ENCODE peak calls at places on chromosomes 11 and 22, in four cellular contexts. R is testis, S is HFF-Myc, G is psoas muscle. N is an unnamed sample.

GRCh38 chr22:46614070-46614931 is 5.9 kb upstream of the GRAMD4 start:
- DNase-seq in G (no peak), R (no peak), S (no peak), N (no peak)

GRCh38 chr11:45894555-45895247 is 9.2 kb downstream of the MAPK8IP1 start:
- DNase-seq in G (peak; percentile 20), S (no peak), R (no peak), N (no peak)

GRCh38 chr22:41352058-41352457 is 29.7 kb upstream of the TEF start:
- DNase-seq in R (no peak), S (no peak), G (no peak), N (no peak)

GRCh38 chr11:97451441-97451840 is 1061.6 kb downstream of the JRKL start:
- DNase-seq in S (no peak), G (no peak), R (no peak), N (no peak)

GRCh38 chr22:19438286-19438685 is 5.9 kb downstream of the MRPL40 start:
- DNase-seq in G (no peak), S (no peak), R (no peak), N (no peak)

GRCh38 chr11:27571151-27571840 is 64.7 kb upstream of the LIN7C start:
- DNase-seq in R (no peak), S (peak; percentile 43), G (no peak), N (no peak)

GRCh38 chr11:15690326-15690725 is 575.6 kb downstream of the INSC start:
- DNase-seq in G (no peak), S (no peak), R (no peak), N (no peak)

GRCh38 chr22:19579113-19579811 is 55.1 kb upstream of the CLDN5 start:
- DNase-seq in R (no peak), G (no peak), S (no peak), N (no peak)

GRCh38 chr11:123478352-123478986 is 48.4 kb downstream of the GRAMD1B start:
- DNase-seq in R (peak; percentile 60), G (peak; percentile 67), S (peak; percentile 71), N (no peak)

GRCh38 chr11:117616979-117617378 is 180.0 kb downstream of the DSCAML1 start:
- DNase-seq in G (no peak), S (no peak), R (no peak), N (no peak)

GRCh38 chr22:23984430-23984829 is 4.5 kb downstream of the GSTT2 start:
- DNase-seq in S (peak; percentile 21), G (peak; percentile 42), R (no peak), N (no peak)

GRCh38 chr22:37802310-37803194 is 5.2 kb upstream of the GCAT start:
- DNase-seq in R (peak; percentile 78), S (no peak), G (peak; percentile 78), N (no peak)

GRCh38 chr11:67583319-67584204 is at the start of gene GSTP1:
- DNase-seq in G (peak; percentile 97), S (peak; percentile 58), R (peak; percentile 94), N (peak; percentile 97)

GRCh38 chr11:86637976-86638375 is 34.4 kb downstream of the ME3 start:
- DNase-seq in S (no peak), G (no peak), R (no peak), N (no peak)

GRCh38 chr11:89495951-89496350 is 4.8 kb upstream of the NOX4 start:
- DNase-seq in G (peak; percentile 57), R (no peak), S (peak; percentile 43), N (no peak)

GRCh38 chr11:84316866-84317560 is 1030.8 kb upstream of the CCDC90B start:
- DNase-seq in G (no peak), S (no peak), R (peak; percentile 21), N (no peak)

GRCh38 chr11:69257134-69257533 is 36.8 kb upstream of the MYEOV start:
- DNase-seq in S (no peak), G (no peak), R (no peak), N (no peak)

GRCh38 chr11:43397251-43397650 is 38.5 kb downstream of the TTC17 start:
- DNase-seq in S (no peak), R (no peak), G (no peak), N (no peak)

GRCh38 chr22:45932066-45932465 is 44.9 kb downstream of the WNT7B start:
- DNase-seq in S (no peak), G (no peak), R (no peak), N (no peak)

GRCh38 chr22:29442976-29443375 is 4.6 kb downstream of the RFPL1 start:
- DNase-seq in R (no peak), G (no peak), S (no peak), N (no peak)

GRCh38 chr22:23305321-23305910 is 125.1 kb downstream of the BCR start:
- DNase-seq in G (no peak), R (peak; percentile 26), S (no peak), N (no peak)

GRCh38 chr22:41668971-41669911 is 19.4 kb downstream of the SNU13 start:
- DNase-seq in R (no peak), S (no peak), G (no peak), N (no peak)

GRCh38 chr22:47778160-47778658 is 1015.8 kb downstream of the TBC1D22A start:
- DNase-seq in G (no peak), R (no peak), S (no peak), N (no peak)
- TF ChIP-seq CTCF in G (no peak), R (no peak), S (no peak), N (no peak)

DNA sequence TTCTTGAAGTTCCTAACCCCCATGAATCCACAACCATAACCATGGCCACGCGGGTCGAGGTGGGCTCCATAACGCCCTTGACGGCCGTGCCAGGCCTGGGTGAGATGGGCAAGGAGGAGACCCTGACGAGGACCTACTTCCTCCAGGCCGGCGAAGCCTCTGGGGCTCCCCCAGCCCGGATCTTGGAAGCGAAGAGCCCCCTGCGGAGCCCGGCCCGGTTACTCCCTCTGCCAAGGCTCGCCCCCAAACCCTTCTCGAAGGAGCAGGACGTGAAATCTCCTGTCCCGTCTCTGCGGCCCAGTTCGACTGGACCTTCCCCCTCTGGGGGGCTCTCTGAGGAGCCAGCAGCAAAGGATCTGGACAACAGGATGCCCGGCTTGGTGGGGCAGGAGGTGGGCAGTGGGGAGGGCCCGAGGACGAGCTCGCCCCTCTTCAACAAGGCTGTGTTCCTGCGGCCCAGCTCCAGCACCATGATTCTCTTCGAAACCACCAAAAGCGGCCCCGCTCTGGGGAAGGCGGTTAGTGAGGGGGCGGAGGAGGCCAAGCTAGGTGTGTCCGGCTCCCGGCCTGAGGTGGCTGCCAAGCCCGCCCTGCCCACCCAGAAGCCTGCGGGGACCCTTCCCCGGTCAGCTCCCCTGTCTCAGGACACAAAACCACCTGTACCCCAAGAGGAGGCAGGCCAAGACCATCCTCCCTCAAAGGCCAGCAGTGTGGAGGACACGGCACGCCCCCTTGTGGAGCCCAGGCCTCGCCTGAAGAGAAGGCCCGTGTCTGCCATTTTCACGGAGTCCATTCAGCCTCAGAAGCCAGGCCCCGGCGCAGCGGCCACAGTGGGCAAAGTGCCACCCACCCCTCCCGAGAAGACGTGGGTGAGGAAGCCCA is 75.7 kb downstream of the KIAA1671 start:
- DNase-seq in S (no peak), G (peak; percentile 58), R (peak; percentile 63), N (no peak)
- TF ChIP-seq CTCF in S (peak; percentile 17), G (peak; percentile 23), R (peak; percentile 18), N (peak; percentile 53)

DNA sequence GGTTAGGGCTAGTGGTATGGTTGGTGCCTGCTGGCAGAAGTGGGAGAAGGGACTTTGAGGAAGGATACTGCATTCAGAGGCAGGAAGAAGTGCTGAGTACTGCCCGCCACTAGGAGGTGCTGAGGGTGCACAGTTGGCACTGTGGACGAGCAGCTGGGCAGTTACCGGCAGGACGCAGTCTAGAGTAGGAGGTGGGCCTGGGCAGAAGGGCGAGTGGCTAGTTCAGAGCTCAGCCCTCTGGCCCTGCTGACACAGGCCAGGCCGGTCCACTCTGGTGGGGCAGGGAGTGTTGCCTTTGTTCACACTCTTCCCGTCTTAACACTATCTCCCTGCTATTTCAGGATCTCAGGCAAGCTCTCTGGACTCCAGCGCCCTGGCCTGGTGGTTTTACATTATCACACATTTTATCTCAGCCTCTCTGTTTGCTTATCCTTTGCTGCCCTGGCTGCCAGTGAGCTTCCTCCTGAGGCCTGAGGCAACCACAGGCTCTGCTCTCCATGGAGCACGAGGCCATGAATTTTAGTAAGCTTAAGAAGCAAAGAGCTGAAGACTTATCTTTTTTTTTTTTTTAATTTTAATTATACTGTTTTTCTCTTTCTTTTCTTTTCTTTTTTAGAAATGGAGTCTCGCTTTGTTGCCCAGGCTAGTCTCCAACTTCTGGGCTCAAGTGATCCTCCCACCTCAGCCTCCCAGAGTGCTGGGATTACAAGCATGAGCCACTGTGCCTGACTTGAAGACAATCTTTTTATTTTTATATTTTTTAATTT is 26.9 kb downstream of the SNAP29 start:
- DNase-seq in R (peak; percentile 86), G (peak; percentile 88), S (peak; percentile 45), N (peak; percentile 90)
- TF ChIP-seq CTCF in R (peak; percentile 78), G (peak; percentile 84), S (peak; percentile 94), N (peak; percentile 90)

DNA sequence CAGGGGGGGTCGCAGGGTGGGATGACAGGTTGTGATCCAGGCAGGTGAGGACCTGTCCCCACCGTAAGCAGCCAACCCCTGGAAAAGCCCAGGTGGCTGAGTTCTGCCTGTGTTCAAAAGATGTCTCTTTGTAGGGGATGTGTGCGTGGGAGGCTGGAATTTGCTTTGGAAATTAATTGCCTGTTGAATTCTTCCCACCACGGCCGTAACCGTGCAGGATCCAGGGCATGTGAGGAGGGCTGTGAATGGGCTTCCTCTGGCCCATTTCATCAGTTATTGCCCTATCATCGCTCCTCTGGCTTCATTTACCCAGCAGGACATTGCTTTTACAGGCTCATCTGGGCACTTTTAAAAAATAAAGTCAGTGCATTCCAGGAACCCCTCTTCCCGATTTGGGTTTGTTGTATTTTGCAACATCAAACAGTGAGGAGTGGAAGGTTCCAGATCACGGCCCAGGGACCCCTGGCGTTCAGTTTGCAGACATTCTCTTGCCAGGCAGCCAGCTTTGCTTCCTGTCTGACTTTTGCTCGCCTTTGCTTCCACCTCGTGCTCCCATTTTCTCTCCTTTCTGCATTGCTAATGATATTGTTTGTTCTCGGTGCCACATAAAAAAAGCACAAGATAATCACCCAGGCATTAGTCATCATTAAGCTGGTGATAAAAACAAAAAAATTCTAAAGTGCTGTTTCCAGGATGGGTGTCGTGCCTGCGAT is 1306.6 kb downstream of the BRD1 start:
- DNase-seq in R (no peak), S (no peak), G (no peak), N (no peak)
- TF ChIP-seq CTCF in R (no peak), S (no peak), G (no peak), N (no peak)

GRCh38 chr11:1742869-1743586 is 7.4 kb downstream of the IFITM10 start:
- DNase-seq in R (no peak), S (no peak), G (no peak), N (no peak)
- TF ChIP-seq CTCF in R (no peak), S (no peak), G (no peak), N (no peak)

N was measured in osteocyte.